ENCODE peak calls at places on chromosomes 6 and 20, in seven cellular contexts. A is heart right ventricle, N is sigmoid colon, M is A549, L is fibroblast of lung, Z is cardiac muscle cell, E is left ventricle myocardium inferior. G is an unnamed sample.

GRCh38 chr20:53838311-53838873 is 232.0 kb downstream of the BCAS1 start:
- DNase-seq in A (no peak), N (no peak), M (no peak), L (no peak), Z (no peak), E (no peak), G (no peak)

GRCh38 chr6:25553502-25553901 is 98.5 kb upstream of the SCGN start:
- DNase-seq in A (no peak), N (no peak), M (no peak), L (peak; percentile 3), Z (no peak), E (no peak), G (no peak)

GRCh38 chr6:113381957-113382356 is 475.2 kb upstream of the MARCKS start:
- DNase-seq in A (peak; percentile 18), N (peak; percentile 69), M (no peak), L (peak; percentile 84), Z (peak; percentile 18), E (peak; percentile 37), G (no peak)

GRCh38 chr6:88626460-88626859 is 337.0 kb downstream of the RNGTT start:
- DNase-seq in A (no peak), N (no peak), M (no peak), L (peak; percentile 22), Z (no peak), E (no peak), G (no peak)

GRCh38 chr6:32622545-32623401 is 14.4 kb upstream of the HLA-DQA1 start:
- DNase-seq in A (no peak), N (no peak), M (no peak), L (peak; percentile 3), Z (peak; percentile 69), E (no peak), G (no peak)

GRCh38 chr20:2865630-2866029 is 7.7 kb upstream of the PTPRA start:
- DNase-seq in A (no peak), N (no peak), M (no peak), L (no peak), Z (no peak), E (no peak), G (peak; percentile 69)

GRCh38 chr6:3376888-3377535 is 79.8 kb downstream of the SLC22A23 start:
- DNase-seq in A (no peak), N (peak; percentile 61), M (no peak), L (no peak), Z (no peak), E (no peak), G (no peak)

GRCh38 chr6:140490086-140490485 is 1115.6 kb upstream of the CITED2 start:
- DNase-seq in A (no peak), N (no peak), M (no peak), L (peak; percentile 26), Z (no peak), E (no peak), G (peak; percentile 58)

GRCh38 chr6:105849741-105850140 is 236.4 kb upstream of the PRDM1 start:
- DNase-seq in A (no peak), N (no peak), M (no peak), L (peak; percentile 31), Z (no peak), E (no peak), G (peak; percentile 82)

GRCh38 chr20:58867211-58867610 is 14.7 kb downstream of the GNAS start:
- DNase-seq in A (no peak), N (no peak), M (no peak), L (no peak), Z (no peak), E (no peak), G (no peak)

GRCh38 chr6:71887006-71887743 is 825 bp downstream of the RIMS1 start:
- DNase-seq in A (no peak), N (peak; percentile 58), M (no peak), L (no peak), Z (peak; percentile 44), E (no peak), G (peak; percentile 62)

GRCh38 chr6:169811072-169811471 is 59.6 kb downstream of the ERMARD start:
- DNase-seq in A (no peak), N (no peak), M (no peak), L (no peak), Z (no peak), E (no peak), G (peak; percentile 52)

GRCh38 chr20:34215711-34216381 is 25.4 kb upstream of the ASIP start:
- DNase-seq in A (peak; percentile 83), N (peak; percentile 83), M (peak; percentile 54), L (peak; percentile 76), Z (peak; percentile 96), E (peak; percentile 87), G (peak; percentile 88)

GRCh38 chr20:18719426-18719825 is 94.2 kb upstream of the SCP2D1 start:
- DNase-seq in A (no peak), N (no peak), M (no peak), L (peak; percentile 75), Z (no peak), E (no peak), G (no peak)

GRCh38 chr6:111096246-111096645 is 8.9 kb downstream of the SLC16A10 start:
- DNase-seq in A (no peak), N (no peak), M (no peak), L (no peak), Z (no peak), E (no peak), G (no peak)

GRCh38 chr6:121726596-121726995 is 291.1 kb downstream of the GJA1 start:
- DNase-seq in A (no peak), N (no peak), M (no peak), L (peak; percentile 26), Z (no peak), E (no peak), G (peak; percentile 66)

GRCh38 chr20:58330692-58331091 is 21.2 kb downstream of the RAB22A start:
- DNase-seq in A (peak; percentile 22), N (no peak), M (no peak), L (no peak), Z (no peak), E (no peak), G (no peak)

GRCh38 chr6:24865161-24865560 is 66.4 kb upstream of the ARMH2 start:
- DNase-seq in A (no peak), N (no peak), M (no peak), L (no peak), Z (no peak), E (no peak), G (no peak)

GRCh38 chr6:32079566-32080290 is 29.4 kb downstream of the TNXB start:
- DNase-seq in A (no peak), N (no peak), M (no peak), L (no peak), Z (no peak), E (no peak), G (peak; percentile 67)

GRCh38 chr20:62813588-62813987 is 3.3 kb upstream of the COL9A3 start:
- DNase-seq in A (no peak), N (no peak), M (no peak), L (no peak), Z (no peak), E (no peak), G (no peak)

GRCh38 chr20:2292711-2293110 is 3.1 kb upstream of the TGM3 start:
- DNase-seq in A (no peak), N (no peak), M (no peak), L (no peak), Z (no peak), E (no peak), G (no peak)

GRCh38 chr6:131949615-131949908 is 1.6 kb downstream of the CCN2 start:
- DNase-seq in A (peak; percentile 15), N (no peak), M (no peak), L (peak; percentile 92), Z (no peak), E (no peak), G (peak; percentile 80)

DNA sequence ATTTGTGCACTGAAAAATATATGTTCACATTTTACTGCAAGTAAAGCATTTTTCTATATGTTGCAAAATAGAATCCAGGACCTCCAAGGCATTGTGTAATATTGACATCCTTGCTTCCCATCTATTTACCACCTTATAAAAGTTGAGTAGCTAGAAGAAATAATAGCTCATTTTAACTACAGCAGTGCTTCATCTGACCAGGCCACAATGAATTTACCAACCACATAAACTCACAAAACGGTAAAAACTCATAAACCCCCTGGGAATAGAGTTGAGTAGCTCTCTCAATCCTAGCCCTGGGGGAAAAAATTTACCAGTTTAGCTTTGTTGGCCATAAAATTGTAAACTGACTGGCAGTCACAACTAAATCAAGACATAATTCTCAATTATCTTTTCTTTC is 3.9 kb downstream of the ATXN1 start:
- DNase-seq in A (no peak), N (no peak), M (no peak), L (no peak), Z (no peak), E (no peak), G (peak; percentile 67)
- H3K4me1 ChIP-seq in A (peaks cover 31% of the 10 kb centered on the region), N (peaks cover 61% of the 10 kb centered on the region), M (peaks cover 68% of the 10 kb centered on the region), L (peaks cover 6% of the 10 kb centered on the region), Z (peaks cover 20% of the 10 kb centered on the region), E (peaks cover 88% of the 10 kb centered on the region), G (peaks cover 28% of the 10 kb centered on the region)

GRCh38 chr20:32522525-32522774 is 62.7 kb downstream of the NOL4L start:
- DNase-seq in A (no peak), N (no peak), M (no peak), L (no peak), Z (no peak), E (no peak), G (peak; percentile 54)
- TF ChIP-seq CTCF in A (no peak), N (no peak), M (no peak), L (no peak), Z (no peak), E (no peak), G (no peak)

GRCh38 chr20:23868321-23868720 is 11.2 kb downstream of the CST5 start:
- DNase-seq in A (no peak), N (no peak), M (no peak), L (no peak), Z (no peak), E (no peak), G (no peak)
- H3K4me1 ChIP-seq in A (no peaks in the 10 kb centered on the region), N (peaks cover 4% of the 10 kb centered on the region), M (no peaks in the 10 kb centered on the region), L (no peaks in the 10 kb centered on the region), Z (no peaks in the 10 kb centered on the region), E (no peaks in the 10 kb centered on the region), G (no peaks in the 10 kb centered on the region)

GRCh38 chr20:48912065-48912464 is 9.4 kb upstream of the ARFGEF2 start:
- DNase-seq in A (no peak), N (no peak), M (no peak), L (no peak), Z (no peak), E (no peak), G (no peak)
- TF ChIP-seq CTCF in A (no peak), N (no peak), M (no peak), L (no peak), Z (no peak), E (no peak), G (no peak)

GRCh38 chr20:11838076-11838636 is 79.5 kb upstream of the BTBD3 start:
- DNase-seq in A (no peak), N (no peak), M (no peak), L (no peak), Z (no peak), E (no peak), G (no peak)

GRCh38 chr20:11832397-11832796 is 85.3 kb upstream of the BTBD3 start:
- DNase-seq in A (no peak), N (no peak), M (no peak), L (no peak), Z (no peak), E (no peak), G (no peak)

GRCh38 chr20:11833825-11834224 is 83.9 kb upstream of the BTBD3 start:
- DNase-seq in A (no peak), N (no peak), M (no peak), L (no peak), Z (no peak), E (no peak), G (no peak)
- H3K4me1 ChIP-seq in A (no peaks in the 10 kb centered on the region), N (no peaks in the 10 kb centered on the region), M (no peaks in the 10 kb centered on the region), L (no peaks in the 10 kb centered on the region), Z (no peaks in the 10 kb centered on the region), E (no peaks in the 10 kb centered on the region), G (no peaks in the 10 kb centered on the region)

GRCh38 chr6:4460595-4461475 is 315.4 kb upstream of the CDYL start:
- DNase-seq in A (peak; percentile 39), N (peak; percentile 96), M (no peak), L (peak; percentile 58), Z (no peak), E (peak; percentile 77), G (no peak)
- TF ChIP-seq CTCF in A (no peak), N (no peak), M (no peak), L (no peak), Z (no peak), E (no peak), G (no peak)